ENCODE peak calls at places on chromosomes 3 and 15, in four cellular contexts. W is CD4-positive, alpha-beta T cell; E is RWPE1; L is adrenal gland. V is an unnamed sample.

GRCh38 chr3:68220832-68221231 is 566.4 kb upstream of the SUCLG2 start:
- DNase-seq in W (no peak), E (no peak), L (no peak), V (no peak)

GRCh38 chr3:24296441-24297205 is 198.0 kb downstream of the THRB start:
- DNase-seq in W (no peak), E (no peak), L (no peak), V (no peak)

GRCh38 chr3:174498638-174499037 is 360.5 kb upstream of the NAALADL2 start:
- DNase-seq in W (no peak), E (no peak), L (no peak), V (no peak)

GRCh38 chr3:45008117-45008516 is 18.0 kb upstream of the CLEC3B start:
- DNase-seq in W (no peak), E (no peak), L (no peak), V (no peak)

GRCh38 chr15:65289261-65289854 is 2.7 kb upstream of the PARP16 start:
- DNase-seq in W (no peak), E (no peak), L (no peak), V (no peak)

GRCh38 chr15:73617310-73617709 is 15.9 kb downstream of the NPTN start:
- DNase-seq in W (no peak), E (no peak), L (no peak), V (no peak)

GRCh38 chr15:99426431-99427105 is 139.2 kb upstream of the MEF2A start:
- DNase-seq in W (no peak), E (no peak), L (no peak), V (no peak)

GRCh38 chr3:52290596-52291507 is 3.2 kb downstream of the GLYCTK start:
- DNase-seq in W (no peak), E (no peak), L (no peak), V (no peak)

GRCh38 chr3:31522152-31522551 is 10.6 kb upstream of the STT3B start:
- DNase-seq in W (no peak), E (no peak), L (no peak), V (no peak)

DNA sequence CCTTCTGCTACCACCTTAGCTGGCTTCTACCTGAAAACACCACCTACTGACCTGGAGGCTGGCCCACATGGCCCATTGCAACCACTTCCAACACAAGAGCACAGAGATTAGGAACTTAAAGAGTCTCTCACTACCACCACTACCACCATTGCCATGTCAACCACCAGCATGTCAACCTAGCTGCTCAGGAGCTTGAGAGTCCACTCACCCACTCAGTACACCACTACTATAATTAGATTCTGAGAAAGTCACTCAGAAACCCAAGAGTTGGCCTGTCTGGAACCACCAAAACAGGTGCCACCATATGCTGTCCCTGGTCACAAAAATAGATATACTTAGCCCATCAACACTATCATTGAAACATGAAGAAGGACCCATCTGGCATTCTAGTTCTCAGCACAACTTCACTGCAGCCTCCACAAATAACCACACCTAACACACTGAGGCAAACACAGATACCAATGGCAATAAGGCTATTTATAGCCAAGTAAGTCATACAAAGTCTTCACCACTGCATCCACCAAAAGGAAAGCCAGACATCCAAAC is 806.7 kb upstream of the EPHA6 start:
- DNase-seq in W (no peak), E (no peak), L (no peak), V (no peak)
- H3K27ac ChIP-seq in W (no peak), E (no peak), L (no peak), V (no peak)

GRCh38 chr15:69853572-69853971 is 244.1 kb downstream of the TLE3 start:
- DNase-seq in W (no peak), E (peak), L (peak), V (no peak)

GRCh38 chr15:69855601-69856000 is 242.1 kb downstream of the TLE3 start:
- DNase-seq in W (no peak), E (no peak), L (no peak), V (no peak)

GRCh38 chr15:69855172-69855562 is 242.6 kb downstream of the TLE3 start:
- DNase-seq in W (no peak), E (no peak), L (no peak), V (no peak)

GRCh38 chr15:69852482-69853275 is 245.0 kb downstream of the TLE3 start:
- DNase-seq in W (no peak), E (no peak), L (no peak), V (no peak)

GRCh38 chr15:69854521-69855171 is 243.1 kb downstream of the TLE3 start:
- DNase-seq in W (no peak), E (no peak), L (no peak), V (no peak)
- H3K27ac ChIP-seq in W (no peak), E (no peak), L (no peak), V (no peak)

GRCh38 chr15:74778599-74778970 is 3.3 kb upstream of the CSK start:
- DNase-seq in W (no peak), E (no peak), L (no peak), V (no peak)
- H3K27ac ChIP-seq in W (peak), E (no peak), L (no peak), V (no peak)

GRCh38 chr3:197393711-197394110 is 95.3 kb upstream of the DLG1 start:
- DNase-seq in W (no peak), E (no peak), L (no peak), V (no peak)

GRCh38 chr3:197398301-197398878 is 100.0 kb upstream of the DLG1 start:
- DNase-seq in W (no peak), E (no peak), L (no peak), V (no peak)

GRCh38 chr3:197397812-197398211 is 99.4 kb upstream of the DLG1 start:
- DNase-seq in W (no peak), E (no peak), L (no peak), V (no peak)

GRCh38 chr3:197392961-197393360 is 94.5 kb upstream of the DLG1 start:
- DNase-seq in W (no peak), E (no peak), L (no peak), V (no peak)

GRCh38 chr3:197394464-197395321 is 96.3 kb upstream of the DLG1 start:
- DNase-seq in W (no peak), E (peak), L (peak), V (peak)
- H3K27ac ChIP-seq in W (no peak), E (peak), L (no peak), V (peak)

DNA sequence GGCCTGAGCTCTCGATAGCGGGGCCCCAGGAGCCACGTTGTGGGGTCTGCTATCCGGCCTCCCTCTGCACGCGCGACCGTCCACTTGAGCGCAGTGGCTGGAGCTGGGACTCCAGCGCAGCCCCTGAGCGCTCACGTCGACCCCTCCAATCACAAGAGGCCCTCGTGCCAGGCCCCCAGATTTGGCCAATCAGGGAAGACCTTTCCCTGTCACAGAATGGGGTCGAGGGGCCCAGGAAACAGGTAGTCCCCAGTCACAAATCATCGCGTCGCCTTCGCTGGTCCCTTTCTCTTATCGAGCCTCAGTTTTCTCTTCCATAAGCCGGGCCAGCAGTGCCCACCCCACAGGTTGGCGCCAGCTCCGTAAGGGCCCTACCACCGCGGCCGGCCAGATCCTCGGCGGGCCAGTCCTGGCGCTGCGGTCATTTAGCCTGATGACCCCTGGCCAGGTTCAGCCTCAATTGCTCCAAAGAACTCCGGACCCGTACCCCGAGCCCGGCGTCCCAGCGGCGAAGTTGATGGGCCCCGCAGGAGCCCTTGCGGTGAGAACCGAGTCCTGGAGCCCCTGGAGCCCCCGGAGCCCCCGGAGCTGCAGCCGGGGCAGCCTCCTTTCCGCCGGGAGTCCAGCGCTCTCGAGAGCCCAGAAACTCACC is 435 bp downstream of the ALDH1L1 start:
- DNase-seq in W (no peak), E (no peak), L (peak), V (no peak)
- H3K27ac ChIP-seq in W (no peak), E (peak), L (peak), V (peak)

GRCh38 chr3:149332227-149332765 is 1.1 kb downstream of the TM4SF18 start:
- DNase-seq in W (no peak), E (no peak), L (no peak), V (no peak)

GRCh38 chr3:149332781-149333517 is 487 bp downstream of the TM4SF18 start:
- DNase-seq in W (no peak), E (no peak), L (no peak), V (no peak)

GRCh38 chr3:149336925-149337324 is 3.5 kb upstream of the TM4SF18 start:
- DNase-seq in W (no peak), E (no peak), L (no peak), V (no peak)

GRCh38 chr3:149330609-149331008 is 2.8 kb downstream of the TM4SF18 start:
- DNase-seq in W (no peak), E (no peak), L (no peak), V (no peak)

GRCh38 chr3:149333518-149333859 is at the start of gene TM4SF18:
- DNase-seq in W (no peak), E (no peak), L (no peak), V (no peak)
- H3K27ac ChIP-seq in W (no peak), E (no peak), L (peak), V (no peak)

DNA sequence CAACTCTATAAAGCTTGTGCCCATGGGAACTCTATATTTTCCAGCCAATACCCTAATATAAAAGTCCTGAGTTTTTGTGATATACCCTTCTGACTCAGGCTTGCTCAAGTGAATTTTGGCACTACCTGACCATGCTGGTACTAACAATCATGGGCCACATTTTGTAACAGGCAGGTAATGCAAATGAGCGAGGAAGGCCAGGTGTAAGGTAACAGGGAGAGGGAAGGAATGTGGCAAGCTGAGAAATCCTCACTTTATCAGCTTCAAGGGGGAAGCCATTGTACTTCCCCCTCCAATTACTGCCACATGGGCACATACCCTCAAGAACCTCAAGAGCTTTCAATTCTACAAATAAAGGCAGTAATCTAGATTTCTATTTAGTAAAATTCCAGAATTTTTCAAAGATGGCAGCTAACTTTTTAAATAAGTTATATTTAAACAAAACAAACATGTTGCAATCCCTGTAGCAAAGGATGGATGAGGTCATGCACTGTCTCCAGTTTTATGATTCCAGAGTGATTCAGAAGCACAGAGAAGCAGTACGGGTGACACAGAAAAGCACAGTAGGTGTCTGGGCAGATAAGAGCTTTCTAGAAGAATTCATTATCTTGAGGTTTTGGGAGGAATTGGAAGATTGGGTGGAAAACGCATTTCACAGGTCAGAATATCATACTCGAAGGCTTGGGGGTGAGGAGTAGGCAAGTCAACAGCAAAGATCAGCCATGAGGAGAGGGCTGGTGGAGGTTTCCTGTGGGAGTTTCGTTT is 87.6 kb downstream of the FOXP1 start:
- DNase-seq in W (no peak), E (peak), L (peak), V (peak)
- H3K27ac ChIP-seq in W (peak), E (peak), L (peak), V (peak)

DNA sequence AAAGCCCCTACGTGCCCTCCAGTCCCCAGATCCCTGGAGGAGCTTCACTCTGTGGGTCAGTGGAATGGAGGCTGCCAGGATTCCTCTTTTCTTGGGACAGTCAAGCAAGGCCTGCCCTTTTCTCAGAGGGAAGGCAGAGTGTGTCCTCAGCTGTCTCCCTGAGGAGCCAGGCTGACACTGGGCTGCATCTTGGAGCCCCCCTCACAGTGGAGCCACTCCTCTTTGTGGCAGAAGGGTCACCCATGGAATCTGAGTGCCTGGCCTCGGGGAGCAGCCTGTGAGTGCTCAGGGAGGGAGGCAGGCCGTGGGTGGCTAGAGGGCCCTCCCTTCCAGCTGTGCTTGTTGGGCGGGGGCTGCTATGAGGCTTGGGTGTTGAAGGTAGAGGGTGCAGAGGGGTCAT is 41.2 kb downstream of the BOC start:
- DNase-seq in W (no peak), E (no peak), L (no peak), V (no peak)
- H3K27ac ChIP-seq in W (no peak), E (no peak), L (peak), V (no peak)

DNA sequence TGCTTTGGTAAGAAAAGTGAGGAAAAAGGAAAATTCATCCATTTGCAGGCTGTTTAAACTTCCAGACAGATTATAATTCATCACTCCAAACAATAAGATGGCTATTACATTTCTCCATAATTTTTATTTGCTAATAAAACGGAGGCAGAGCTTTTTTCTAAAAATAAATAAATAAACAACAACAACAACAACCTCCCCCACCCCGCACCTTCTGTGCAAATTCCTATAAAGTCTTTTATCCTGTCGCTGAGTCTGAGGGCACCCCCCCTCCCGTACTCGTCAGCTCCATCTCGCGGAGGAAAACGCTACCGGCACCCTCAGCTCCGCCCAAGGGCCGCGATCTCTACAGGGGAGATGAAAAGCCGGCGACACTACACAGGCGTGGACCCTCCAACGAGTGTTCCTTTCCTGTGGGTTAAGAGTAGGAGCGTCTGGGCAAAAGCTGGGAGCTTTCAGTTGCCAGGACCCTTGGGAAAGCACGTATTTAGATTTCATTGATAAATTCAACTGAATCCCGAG is 1.0 kb upstream of the ATP1B3 start:
- DNase-seq in W (peak), E (peak), L (peak), V (no peak)
- H3K27ac ChIP-seq in W (peak), E (peak), L (peak), V (peak)

GRCh38 chr15:90666135-90666909 is 50.8 kb upstream of the BLM start:
- DNase-seq in W (no peak), E (no peak), L (no peak), V (no peak)

GRCh38 chr15:90660195-90660995 is 56.8 kb upstream of the BLM start:
- DNase-seq in W (peak), E (peak), L (peak), V (peak)

GRCh38 chr15:90667063-90667754 is 49.9 kb upstream of the BLM start:
- DNase-seq in W (no peak), E (peak), L (no peak), V (no peak)

GRCh38 chr15:90665288-90666134 is 51.6 kb upstream of the BLM start:
- DNase-seq in W (no peak), E (peak), L (peak), V (no peak)

GRCh38 chr15:90664650-90665287 is 52.4 kb upstream of the BLM start:
- DNase-seq in W (no peak), E (peak), L (peak), V (no peak)
- H3K27ac ChIP-seq in W (peak), E (peak), L (peak), V (peak)